ENCODE peak calls at places on chromosomes 12 and 14, in eight cellular contexts. H is NT2/D1; C is naive thymus-derived CD8-positive, alpha-beta T cell; R is renal cortical epithelial cell; W is left colon; I is substantia nigra; Z is gastrocnemius medialis; L is NCI-H1105. J is an unnamed sample.

GRCh38 chr12:116773276-116773731 is 35.2 kb downstream of the RNFT2 start:
- DNase-seq in H (no peak), C (no peak), R (peak; percentile 4), W (no peak), I (no peak), Z (no peak), L (no peak), J (no peak)

GRCh38 chr12:6766651-6767300 is 613 bp downstream of the PTMS start:
- DNase-seq in H (peak; percentile 90), C (peak; percentile 66), R (peak; percentile 32), W (peak; percentile 86), I (peak; percentile 16), Z (peak; percentile 59), L (peak; percentile 72), J (peak; percentile 61)

GRCh38 chr12:120844297-120844696 is 59.9 kb downstream of the SPPL3 start:
- DNase-seq in H (no peak), C (no peak), R (no peak), W (no peak), I (no peak), Z (no peak), L (no peak), J (no peak)

GRCh38 chr14:101071493-101071891 is 168.0 kb upstream of the RTL1 start:
- DNase-seq in H (no peak), C (peak; percentile 18), R (no peak), W (no peak), I (no peak), Z (no peak), L (no peak), J (no peak)

GRCh38 chr12:71233083-71233482 is 75.3 kb upstream of the TSPAN8 start:
- DNase-seq in H (no peak), C (no peak), R (no peak), W (no peak), I (no peak), Z (no peak), L (no peak), J (no peak)

GRCh38 chr12:2912216-2912575 is 21.5 kb downstream of the TULP3 start:
- DNase-seq in H (no peak), C (no peak), R (no peak), W (no peak), I (no peak), Z (no peak), L (no peak), J (no peak)

GRCh38 chr12:33476058-33476457 is 36.4 kb upstream of the SYT10 start:
- DNase-seq in H (no peak), C (no peak), R (no peak), W (no peak), I (no peak), Z (no peak), L (no peak), J (no peak)

GRCh38 chr12:119338593-119339363 is 4.2 kb downstream of the CCDC60 start:
- DNase-seq in H (peak; percentile 46), C (no peak), R (no peak), W (no peak), I (no peak), Z (no peak), L (no peak), J (no peak)

GRCh38 chr14:96221109-96221650 is 16.5 kb downstream of the BDKRB2 start:
- DNase-seq in H (no peak), C (no peak), R (no peak), W (no peak), I (no peak), Z (no peak), L (no peak), J (no peak)

GRCh38 chr12:64893961-64894360 is 69.5 kb downstream of the TBC1D30 start:
- DNase-seq in H (no peak), C (no peak), R (peak; percentile 3), W (no peak), I (no peak), Z (no peak), L (no peak), J (no peak)

GRCh38 chr12:107762874-107763273 is 1.9 kb upstream of the PRDM4 start:
- DNase-seq in H (no peak), C (no peak), R (no peak), W (no peak), I (no peak), Z (no peak), L (no peak), J (no peak)

J was measured in activated CD8-positive, alpha-beta T cell treated with anti-CD3 and anti-CD28 coated beads for 36 hours.